ENCODE peak calls at places on chromosomes 13 and 19, in nine cellular contexts. O is testis, T is IMR-90, M is HepG2, N is lower leg skin, X is uterus, R is A549, P is spleen, H is endothelial cell of umbilical vein. E is an unnamed sample.

GRCh38 chr13:103510007-103510406 is 443.8 kb upstream of the SLC10A2 start:
- DNase-seq in O (no peak), T (no peak), M (no peak), N (no peak), X (no peak), R (no peak), P (no peak), H (no peak), E (no peak)

GRCh38 chr19:6730153-6730804 is 7.1 kb downstream of the GPR108 start:
- DNase-seq in O (peak), T (no peak), M (peak), N (no peak), X (peak), R (peak), P (no peak), H (no peak), E (peak)

GRCh38 chr13:36920612-36921185 is 661 bp upstream of the SMAD9 start:
- DNase-seq in O (no peak), T (no peak), M (no peak), N (no peak), X (no peak), R (no peak), P (no peak), H (peak), E (no peak)

GRCh38 chr19:10368101-10368803 is 12.1 kb downstream of the TYK2 start:
- DNase-seq in O (no peak), T (no peak), M (no peak), N (no peak), X (no peak), R (no peak), P (no peak), H (no peak), E (no peak)

GRCh38 chr19:50402544-50403301 is 16.0 kb upstream of the SPIB start:
- DNase-seq in O (no peak), T (no peak), M (no peak), N (no peak), X (no peak), R (no peak), P (peak), H (no peak), E (no peak)

GRCh38 chr13:97257800-97258799 is 36.0 kb downstream of the MBNL2 start:
- DNase-seq in O (no peak), T (peak), M (peak), N (peak), X (peak), R (peak), P (no peak), H (peak), E (no peak)

GRCh38 chr13:94431569-94431968 is 47.9 kb downstream of the DCT start:
- DNase-seq in O (no peak), T (peak), M (no peak), N (no peak), X (no peak), R (no peak), P (no peak), H (no peak), E (no peak)

GRCh38 chr19:56829586-56829985 is 10.9 kb downstream of the PEG3 start:
- DNase-seq in O (no peak), T (no peak), M (no peak), N (no peak), X (no peak), R (no peak), P (no peak), H (no peak), E (no peak)

GRCh38 chr13:64930636-64931035 is 2299.5 kb downstream of the PCDH9 start:
- DNase-seq in O (no peak), T (no peak), M (no peak), N (no peak), X (no peak), R (no peak), P (no peak), H (no peak), E (no peak)

GRCh38 chr19:28554321-28555091 is 658.4 kb downstream of the UQCRFS1 start:
- DNase-seq in O (no peak), T (no peak), M (no peak), N (no peak), X (no peak), R (no peak), P (no peak), H (no peak), E (no peak)

GRCh38 chr13:112057736-112058518 is 9.0 kb upstream of the SOX1 start:
- DNase-seq in O (no peak), T (no peak), M (no peak), N (no peak), X (no peak), R (no peak), P (peak), H (peak), E (no peak)

GRCh38 chr13:98089246-98089645 is 53.6 kb upstream of the FARP1 start:
- DNase-seq in O (no peak), T (peak), M (no peak), N (no peak), X (no peak), R (no peak), P (no peak), H (no peak), E (no peak)

GRCh38 chr19:51271015-51271600 is 20.2 kb downstream of the SIGLECL1 start:
- DNase-seq in O (peak), T (no peak), M (no peak), N (no peak), X (no peak), R (no peak), P (no peak), H (no peak), E (no peak)

GRCh38 chr13:114257014-114257413 is 22.3 kb downstream of the CDC16 start:
- DNase-seq in O (no peak), T (no peak), M (no peak), N (no peak), X (no peak), R (no peak), P (no peak), H (no peak), E (no peak)

GRCh38 chr19:3270908-3271307 is 46.4 kb downstream of the CELF5 start:
- DNase-seq in O (peak), T (peak), M (peak), N (no peak), X (no peak), R (no peak), P (no peak), H (no peak), E (no peak)

GRCh38 chr13:32850311-32851052 is 165.7 kb upstream of the KL start:
- DNase-seq in O (no peak), T (no peak), M (no peak), N (no peak), X (no peak), R (no peak), P (no peak), H (no peak), E (no peak)

GRCh38 chr13:75645141-75645540 is 9.0 kb downstream of the LMO7 start:
- DNase-seq in O (no peak), T (peak), M (no peak), N (no peak), X (no peak), R (no peak), P (no peak), H (no peak), E (no peak)

GRCh38 chr19:4161415-4162077 is 8.1 kb downstream of the CREB3L3 start:
- DNase-seq in O (no peak), T (no peak), M (no peak), N (no peak), X (no peak), R (no peak), P (no peak), H (no peak), E (no peak)

GRCh38 chr13:31674056-31674455 is 65.3 kb upstream of the RXFP2 start:
- DNase-seq in O (no peak), T (no peak), M (no peak), N (no peak), X (no peak), R (no peak), P (no peak), H (no peak), E (no peak)

GRCh38 chr19:19537321-19538048 is 580 bp upstream of the CILP2 start:
- DNase-seq in O (no peak), T (no peak), M (no peak), N (no peak), X (no peak), R (no peak), P (no peak), H (no peak), E (no peak)

GRCh38 chr13:113915012-113915763 is 51.3 kb upstream of the GAS6 start:
- DNase-seq in O (no peak), T (no peak), M (no peak), N (peak), X (peak), R (no peak), P (no peak), H (no peak), E (no peak)

GRCh38 chr19:4580021-4580901 is 20.8 kb upstream of the SEMA6B start:
- DNase-seq in O (no peak), T (no peak), M (no peak), N (no peak), X (no peak), R (no peak), P (no peak), H (no peak), E (no peak)

GRCh38 chr19:35314858-35315470 is 14.0 kb upstream of the CD22 start:
- DNase-seq in O (no peak), T (no peak), M (no peak), N (no peak), X (no peak), R (no peak), P (no peak), H (no peak), E (no peak)

GRCh38 chr19:52566588-52566987 is 3.5 kb upstream of the ZNF701 start:
- DNase-seq in O (no peak), T (peak), M (no peak), N (no peak), X (no peak), R (no peak), P (no peak), H (peak), E (no peak)

GRCh38 chr13:65965496-65965895 is 1264.6 kb downstream of the PCDH9 start:
- DNase-seq in O (no peak), T (peak), M (no peak), N (no peak), X (no peak), R (no peak), P (no peak), H (no peak), E (no peak)

GRCh38 chr13:106507560-106508274 is 27.7 kb downstream of the EFNB2 start:
- DNase-seq in O (no peak), T (peak), M (peak), N (no peak), X (peak), R (no peak), P (no peak), H (no peak), E (no peak)

GRCh38 chr13:46154136-46154854 is 27.7 kb downstream of the LCP1 start:
- DNase-seq in O (no peak), T (no peak), M (no peak), N (no peak), X (no peak), R (no peak), P (no peak), H (no peak), E (no peak)

GRCh38 chr13:74145249-74145970 is 11.2 kb upstream of the KLF12 start:
- DNase-seq in O (no peak), T (peak), M (no peak), N (no peak), X (no peak), R (no peak), P (no peak), H (no peak), E (no peak)

GRCh38 chr19:47414469-47414868 is 4.9 kb downstream of the MEIS3 start:
- DNase-seq in O (no peak), T (no peak), M (peak), N (no peak), X (no peak), R (no peak), P (no peak), H (no peak), E (no peak)

GRCh38 chr13:22198656-22199217 is 527.9 kb downstream of the FGF9 start:
- DNase-seq in O (no peak), T (no peak), M (no peak), N (no peak), X (no peak), R (no peak), P (no peak), H (no peak), E (no peak)

GRCh38 chr13:51432576-51432975 is 20.3 kb downstream of the INTS6 start:
- DNase-seq in O (no peak), T (no peak), M (no peak), N (no peak), X (no peak), R (no peak), P (no peak), H (no peak), E (no peak)

GRCh38 chr19:42115219-42115618 is 17.0 kb downstream of the POU2F2 start:
- DNase-seq in O (no peak), T (peak), M (no peak), N (no peak), X (no peak), R (no peak), P (no peak), H (peak), E (no peak)

GRCh38 chr13:105997436-105998232 is 537.8 kb downstream of the EFNB2 start:
- DNase-seq in O (no peak), T (no peak), M (no peak), N (no peak), X (no peak), R (no peak), P (no peak), H (no peak), E (no peak)

GRCh38 chr13:27419333-27419732 is 5.1 kb upstream of the GTF3A start:
- DNase-seq in O (no peak), T (peak), M (no peak), N (no peak), X (no peak), R (no peak), P (no peak), H (no peak), E (no peak)

GRCh38 chr13:66927562-66927961 is 302.6 kb downstream of the PCDH9 start:
- DNase-seq in O (no peak), T (no peak), M (no peak), N (no peak), X (no peak), R (no peak), P (no peak), H (no peak), E (no peak)

GRCh38 chr19:31257426-31258130 is 91.7 kb downstream of the TSHZ3 start:
- DNase-seq in O (no peak), T (no peak), M (no peak), N (no peak), X (no peak), R (no peak), P (no peak), H (no peak), E (no peak)

GRCh38 chr13:38582133-38582532 is 104.7 kb upstream of the FREM2 start:
- DNase-seq in O (peak), T (peak), M (peak), N (no peak), X (no peak), R (peak), P (no peak), H (peak), E (no peak)

GRCh38 chr19:5261151-5261890 is 79.3 kb downstream of the PTPRS start:
- DNase-seq in O (no peak), T (no peak), M (no peak), N (peak), X (no peak), R (no peak), P (no peak), H (no peak), E (no peak)

GRCh38 chr13:25648996-25649633 is 277.3 kb downstream of the ATP8A2 start:
- DNase-seq in O (no peak), T (no peak), M (no peak), N (no peak), X (no peak), R (no peak), P (no peak), H (no peak), E (no peak)

GRCh38 chr13:26469602-26470001 is 87.9 kb upstream of the WASF3 start:
- DNase-seq in O (no peak), T (no peak), M (no peak), N (peak), X (no peak), R (no peak), P (no peak), H (no peak), E (no peak)

GRCh38 chr19:55087542-55087935 is 11.9 kb downstream of the EPS8L1 start:
- DNase-seq in O (no peak), T (peak), M (no peak), N (no peak), X (no peak), R (no peak), P (no peak), H (no peak), E (no peak)

GRCh38 chr19:55088021-55088451 is 12.4 kb downstream of the EPS8L1 start:
- DNase-seq in O (no peak), T (no peak), M (no peak), N (no peak), X (no peak), R (no peak), P (no peak), H (no peak), E (no peak)

GRCh38 chr19:55086730-55087541 is 11.3 kb downstream of the EPS8L1 start:
- DNase-seq in O (peak), T (peak), M (no peak), N (peak), X (peak), R (no peak), P (peak), H (peak), E (peak)

GRCh38 chr19:55084416-55084815 is 8.7 kb downstream of the EPS8L1 start:
- DNase-seq in O (no peak), T (no peak), M (no peak), N (no peak), X (no peak), R (no peak), P (no peak), H (no peak), E (no peak)

DNA sequence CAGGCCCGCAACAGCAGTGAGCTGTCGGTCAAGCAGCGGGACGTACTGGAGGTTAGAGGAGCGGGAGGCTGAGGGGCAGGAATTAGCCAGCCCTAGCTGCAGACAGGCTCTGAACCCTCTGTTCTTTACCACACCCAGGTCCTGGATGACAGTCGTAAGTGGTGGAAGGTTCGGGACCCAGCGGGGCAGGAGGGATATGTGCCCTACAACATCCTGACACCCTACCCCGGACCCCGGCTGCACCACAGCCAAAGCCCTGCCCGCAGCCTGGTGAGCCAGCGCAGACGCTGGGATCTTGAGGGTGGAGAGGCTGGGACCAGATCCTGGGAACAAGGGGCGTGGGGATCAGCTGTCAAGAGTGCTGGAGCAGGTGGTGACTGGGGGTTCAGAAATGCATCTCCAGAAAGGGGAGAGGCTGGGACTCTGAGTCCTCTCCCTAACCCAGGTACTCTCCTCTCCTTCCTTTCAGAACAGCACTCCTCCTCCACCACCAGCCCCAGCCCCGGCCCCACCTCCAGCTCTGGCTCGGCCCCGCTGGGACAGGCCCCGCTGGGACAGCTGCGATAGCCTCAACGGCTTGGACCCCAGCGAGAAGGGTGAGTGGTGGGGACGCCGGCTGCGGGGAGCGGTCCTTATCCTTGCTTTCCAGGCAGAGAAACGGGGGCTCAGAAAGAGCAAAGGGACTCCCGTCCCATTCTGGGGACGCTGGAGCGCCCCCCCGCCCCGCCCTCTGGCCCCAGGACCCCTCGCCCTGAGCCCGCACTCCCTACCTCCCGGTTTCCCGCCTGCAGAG is 10.4 kb downstream of the EPS8L1 start:
- DNase-seq in O (no peak), T (no peak), M (no peak), N (no peak), X (no peak), R (no peak), P (peak), H (no peak), E (no peak)
- TF ChIP-seq POLR2A in O (no peak), T (no peak), M (no peak), N (no peak), X (no peak), R (no peak), P (no peak), H (no peak), E (no peak)

GRCh38 chr19:1469200-1469935 is 9.6 kb downstream of the C19orf25 start:
- DNase-seq in O (no peak), T (no peak), M (no peak), N (no peak), X (no peak), R (no peak), P (peak), H (no peak), E (no peak)

GRCh38 chr19:1468274-1469199 is 10.5 kb downstream of the C19orf25 start:
- DNase-seq in O (no peak), T (peak), M (no peak), N (no peak), X (no peak), R (no peak), P (no peak), H (no peak), E (no peak)

GRCh38 chr19:1470864-1471513 is 8.0 kb downstream of the C19orf25 start:
- DNase-seq in O (no peak), T (no peak), M (no peak), N (no peak), X (no peak), R (no peak), P (no peak), H (no peak), E (no peak)

GRCh38 chr19:1471514-1472107 is 7.4 kb downstream of the C19orf25 start:
- DNase-seq in O (no peak), T (no peak), M (no peak), N (no peak), X (no peak), R (no peak), P (no peak), H (no peak), E (no peak)

GRCh38 chr19:1469936-1470863 is 8.8 kb downstream of the C19orf25 start:
- DNase-seq in O (peak), T (no peak), M (no peak), N (no peak), X (no peak), R (no peak), P (peak), H (no peak), E (peak)
- TF ChIP-seq POLR2A in O (no peak), T (no peak), M (no peak), N (no peak), X (no peak), R (no peak), P (no peak), H (no peak), E (no peak)

GRCh38 chr19:18274776-18275356 is 614 bp upstream of the IQCN start:
- DNase-seq in O (peak), T (peak), M (peak), N (peak), X (peak), R (peak), P (peak), H (peak), E (no peak)
- TF ChIP-seq POLR2A in O (no peak), T (peak), M (peak), N (no peak), X (no peak), R (no peak), P (no peak), H (peak), E (peak)

DNA sequence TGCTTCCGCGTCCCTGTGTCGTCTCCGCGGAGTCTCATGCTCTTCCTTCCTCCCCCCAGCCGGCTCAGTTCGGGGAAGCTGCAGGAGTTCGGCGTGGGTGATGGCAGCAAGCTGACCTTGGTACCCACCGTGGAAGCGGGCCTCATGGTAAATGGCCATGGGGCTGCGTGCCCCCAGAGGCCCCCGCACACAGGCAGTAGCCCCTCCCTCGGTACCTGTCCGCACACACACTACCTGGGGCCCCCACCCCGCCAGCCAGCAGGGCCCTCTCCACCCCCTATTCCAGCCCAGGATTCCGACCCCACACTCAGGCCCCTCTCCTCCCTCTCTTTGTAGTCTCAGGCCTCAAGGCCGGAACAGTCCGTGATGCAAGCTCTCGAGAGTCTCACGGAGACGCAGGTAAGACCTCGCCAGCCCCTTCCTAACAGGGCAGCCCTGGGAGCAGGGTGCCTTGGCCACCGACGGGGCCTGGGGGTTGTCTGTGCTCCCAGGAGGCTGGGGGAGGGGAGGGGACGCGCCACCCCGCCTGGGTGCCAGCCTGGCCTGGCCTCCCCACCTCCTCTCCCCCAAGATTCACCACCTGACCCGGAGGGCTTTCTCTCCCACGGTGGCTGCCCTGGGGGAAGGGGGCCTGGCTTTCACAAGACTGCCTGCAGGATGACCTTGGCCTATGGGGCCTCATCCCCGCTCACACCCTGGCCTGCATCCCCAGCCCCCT is 3.3 kb downstream of the MIDN start:
- DNase-seq in O (no peak), T (no peak), M (peak), N (no peak), X (no peak), R (no peak), P (peak), H (peak), E (no peak)
- TF ChIP-seq POLR2A in O (no peak), T (peak), M (peak), N (no peak), X (no peak), R (no peak), P (peak), H (peak), E (peak)

GRCh38 chr13:77697208-77698103 is at the start of gene SLAIN1:
- DNase-seq in O (peak), T (peak), M (peak), N (peak), X (peak), R (peak), P (peak), H (peak), E (peak)
- TF ChIP-seq POLR2A in O (no peak), T (no peak), M (no peak), N (no peak), X (no peak), R (peak), P (no peak), H (no peak), E (peak)

GRCh38 chr13:34164585-34164984 is 346.6 kb downstream of the RFC3 start:
- DNase-seq in O (no peak), T (no peak), M (no peak), N (no peak), X (no peak), R (no peak), P (no peak), H (no peak), E (no peak)
- TF ChIP-seq POLR2A in O (no peak), T (no peak), M (no peak), N (no peak), X (no peak), R (no peak), P (no peak), H (no peak), E (no peak)

E was measured in GM12891.